ENCODE peak calls at places on chromosomes 5 and 9, in six cellular contexts. J is suprapubic skin, S is lower lobe of right lung, A is fibroblast of the aortic adventitia, Q is cardiac muscle cell, I is foreskin fibroblast. F is an unnamed sample.

GRCh38 chr5:20601678-20602100 is 613.7 kb upstream of the CDH18 start:
- DNase-seq in J (no peak), S (no peak), A (peak), Q (no peak), I (no peak), F (no peak)

GRCh38 chr9:98101868-98102273 is 17.2 kb downstream of the TRIM14 start:
- DNase-seq in J (peak), S (peak), A (no peak), Q (no peak), I (no peak), F (no peak)

GRCh38 chr9:110252509-110253139 is 3.7 kb downstream of the TXN start:
- DNase-seq in J (no peak), S (peak), A (no peak), Q (no peak), I (no peak), F (no peak)

GRCh38 chr9:108727580-108728056 is 128.2 kb downstream of the ACTL7B start:
- DNase-seq in J (no peak), S (no peak), A (peak), Q (peak), I (no peak), F (no peak)

GRCh38 chr5:36877667-36878420 is 1.3 kb downstream of the NIPBL start:
- DNase-seq in J (no peak), S (no peak), A (peak), Q (peak), I (peak), F (no peak)

GRCh38 chr5:140136624-140137023 is 10.9 kb downstream of the IGIP start:
- DNase-seq in J (no peak), S (no peak), A (no peak), Q (no peak), I (no peak), F (no peak)

GRCh38 chr9:21964925-21965385 is 29.2 kb downstream of the CDKN2A start:
- DNase-seq in J (no peak), S (no peak), A (peak), Q (no peak), I (no peak), F (peak)

GRCh38 chr9:121357011-121357410 is 13.0 kb downstream of the STOM start:
- DNase-seq in J (no peak), S (no peak), A (no peak), Q (no peak), I (no peak), F (no peak)

GRCh38 chr5:91598216-91598615 is 215.1 kb upstream of the ARRDC3 start:
- DNase-seq in J (no peak), S (no peak), A (no peak), Q (no peak), I (no peak), F (no peak)

GRCh38 chr9:78235296-78235770 is 542 bp upstream of the CEP78 start:
- DNase-seq in J (no peak), S (no peak), A (peak), Q (no peak), I (no peak), F (no peak)

GRCh38 chr9:81182421-81182820 is 506.9 kb downstream of the TLE1 start:
- DNase-seq in J (no peak), S (no peak), A (peak), Q (no peak), I (peak), F (no peak)

GRCh38 chr9:114852050-114852594 is 46.3 kb upstream of the TNFSF15 start:
- DNase-seq in J (no peak), S (peak), A (peak), Q (no peak), I (peak), F (no peak)

GRCh38 chr5:143862260-143862659 is 50.3 kb downstream of the HMHB1 start:
- DNase-seq in J (no peak), S (no peak), A (no peak), Q (no peak), I (no peak), F (no peak)

GRCh38 chr5:167899490-167899889 is 392.0 kb upstream of the WWC1 start:
- DNase-seq in J (no peak), S (no peak), A (no peak), Q (no peak), I (no peak), F (no peak)

GRCh38 chr5:61674403-61674802 is 342.3 kb downstream of the ZSWIM6 start:
- DNase-seq in J (no peak), S (no peak), A (no peak), Q (no peak), I (no peak), F (no peak)

GRCh38 chr5:132677191-132677590 is 3.4 kb downstream of the IL4 start:
- DNase-seq in J (no peak), S (peak), A (peak), Q (peak), I (peak), F (peak)

GRCh38 chr9:33510264-33511183 is 13.5 kb upstream of the ANKRD18B start:
- DNase-seq in J (peak), S (peak), A (peak), Q (peak), I (peak), F (peak)

GRCh38 chr5:170313344-170313743 is 15.8 kb upstream of the LCP2 start:
- DNase-seq in J (no peak), S (no peak), A (no peak), Q (no peak), I (no peak), F (no peak)

GRCh38 chr5:56183507-56183906 is 49.6 kb downstream of the ANKRD55 start:
- DNase-seq in J (no peak), S (no peak), A (peak), Q (no peak), I (peak), F (no peak)

GRCh38 chr9:93122721-93123221 is 11.3 kb downstream of the NINJ1 start:
- DNase-seq in J (peak), S (peak), A (no peak), Q (no peak), I (no peak), F (peak)

GRCh38 chr5:62486672-62487071 is 74.1 kb downstream of the IPO11 start:
- DNase-seq in J (no peak), S (no peak), A (no peak), Q (no peak), I (no peak), F (no peak)

GRCh38 chr5:88792144-88792840 is 90.7 kb downstream of the MEF2C start:
- DNase-seq in J (no peak), S (no peak), A (no peak), Q (no peak), I (peak), F (no peak)

GRCh38 chr9:137475666-137476065 is 16.5 kb upstream of the NSMF start:
- DNase-seq in J (no peak), S (no peak), A (no peak), Q (no peak), I (no peak), F (no peak)

GRCh38 chr5:72159501-72159911 is 52.2 kb downstream of the MAP1B start:
- DNase-seq in J (no peak), S (no peak), A (no peak), Q (no peak), I (no peak), F (no peak)

GRCh38 chr5:61805101-61805500 is 473.0 kb downstream of the ZSWIM6 start:
- DNase-seq in J (no peak), S (no peak), A (peak), Q (no peak), I (peak), F (no peak)

GRCh38 chr5:78908173-78908901 is 76.8 kb downstream of the ARSB start:
- DNase-seq in J (no peak), S (peak), A (peak), Q (peak), I (peak), F (peak)

GRCh38 chr9:2465921-2466460 is 155.6 kb upstream of the VLDLR start:
- DNase-seq in J (no peak), S (no peak), A (no peak), Q (peak), I (peak), F (no peak)

GRCh38 chr5:76542887-76543690 is 80.1 kb downstream of the F2RL2 start:
- DNase-seq in J (no peak), S (peak), A (no peak), Q (no peak), I (no peak), F (no peak)

GRCh38 chr9:131214457-131214856 is 61.9 kb downstream of the FAM78A start:
- DNase-seq in J (no peak), S (no peak), A (peak), Q (no peak), I (peak), F (no peak)

GRCh38 chr5:160651682-160652645 is 200.0 kb downstream of the ATP10B start:
- DNase-seq in J (no peak), S (no peak), A (no peak), Q (no peak), I (no peak), F (no peak)

GRCh38 chr5:38866362-38867070 is 20.7 kb downstream of the OSMR start:
- DNase-seq in J (no peak), S (no peak), A (no peak), Q (no peak), I (no peak), F (no peak)

GRCh38 chr5:138979684-138980275 is 104.6 kb upstream of the LRRTM2 start:
- DNase-seq in J (no peak), S (no peak), A (no peak), Q (no peak), I (no peak), F (no peak)

GRCh38 chr5:178441486-178442270 is 148.5 kb downstream of the COL23A1 start:
- DNase-seq in J (peak), S (no peak), A (no peak), Q (no peak), I (no peak), F (no peak)

GRCh38 chr5:132765311-132766019 is 11.6 kb downstream of the SEPTIN8 start:
- DNase-seq in J (no peak), S (no peak), A (no peak), Q (no peak), I (no peak), F (no peak)

GRCh38 chr5:138668451-138668850 is 84.8 kb upstream of the CTNNA1 start:
- DNase-seq in J (no peak), S (no peak), A (no peak), Q (peak), I (no peak), F (no peak)

GRCh38 chr5:54722846-54723433 is 205.4 kb downstream of the SNX18 start:
- DNase-seq in J (no peak), S (no peak), A (no peak), Q (no peak), I (peak), F (no peak)

GRCh38 chr9:130179508-130179907 is 7.3 kb downstream of the NCS1 start:
- DNase-seq in J (no peak), S (no peak), A (no peak), Q (no peak), I (no peak), F (no peak)

GRCh38 chr9:124139001-124139400 is 118.7 kb upstream of the NEK6 start:
- DNase-seq in J (no peak), S (no peak), A (peak), Q (no peak), I (peak), F (no peak)

DNA sequence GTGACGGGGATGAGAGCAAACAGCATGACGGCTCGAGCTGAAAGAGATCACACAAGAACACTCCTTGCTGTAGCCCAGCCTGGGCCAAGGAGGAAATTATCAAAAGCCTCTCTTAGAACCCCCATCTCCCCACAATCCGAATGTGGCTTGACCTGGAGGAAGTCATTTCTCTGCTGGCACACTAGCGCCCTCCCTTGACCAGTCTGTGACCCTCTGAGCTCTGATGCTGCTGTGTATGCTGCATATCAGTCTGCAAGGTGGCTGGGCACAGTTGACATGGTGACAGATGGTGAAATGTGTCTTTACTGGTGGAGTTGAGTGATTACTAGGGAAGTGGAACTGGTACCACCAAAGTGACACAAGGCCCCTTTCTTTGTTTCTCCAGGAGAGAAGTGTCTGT is 3.3 kb downstream of the SLC46A2 start:
- DNase-seq in J (no peak), S (peak), A (no peak), Q (no peak), I (no peak), F (no peak)
- TF ChIP-seq CTCF in J (no peak), S (peak), A (no peak), Q (peak), I (no peak), F (peak)

GRCh38 chr9:136316271-136316751 is 11.0 kb upstream of the GPSM1 start:
- DNase-seq in J (no peak), S (no peak), A (no peak), Q (no peak), I (no peak), F (no peak)
- TF ChIP-seq CTCF in J (no peak), S (no peak), A (no peak), Q (no peak), I (no peak), F (no peak)

GRCh38 chr5:122101636-122102285 is 23.7 kb upstream of the LOX start:
- DNase-seq in J (no peak), S (no peak), A (peak), Q (peak), I (no peak), F (no peak)
- TF ChIP-seq CTCF in J (peak), S (peak), A (peak), Q (peak), I (peak), F (peak)

GRCh38 chr5:129053438-129053837 is 41.1 kb upstream of the ISOC1 start:
- DNase-seq in J (no peak), S (no peak), A (no peak), Q (no peak), I (no peak), F (no peak)
- TF ChIP-seq CTCF in J (no peak), S (no peak), A (no peak), Q (no peak), I (no peak), F (peak)

GRCh38 chr5:28014779-28015178 is 976.4 kb upstream of the CDH9 start:
- DNase-seq in J (no peak), S (no peak), A (peak), Q (no peak), I (no peak), F (no peak)
- TF ChIP-seq CTCF in J (no peak), S (no peak), A (peak), Q (peak), I (no peak), F (peak)

GRCh38 chr5:58335518-58335917 is 124.4 kb downstream of the PLK2 start:
- DNase-seq in J (no peak), S (no peak), A (no peak), Q (no peak), I (no peak), F (no peak)
- TF ChIP-seq CTCF in J (no peak), S (no peak), A (peak), Q (no peak), I (peak), F (no peak)

GRCh38 chr9:90881648-90882047 is 80.0 kb downstream of the SYK start:
- DNase-seq in J (no peak), S (no peak), A (no peak), Q (no peak), I (no peak), F (no peak)

GRCh38 chr9:90874194-90874593 is 72.6 kb downstream of the SYK start:
- DNase-seq in J (no peak), S (no peak), A (no peak), Q (no peak), I (no peak), F (no peak)

GRCh38 chr9:90880066-90880465 is 78.4 kb downstream of the SYK start:
- DNase-seq in J (no peak), S (no peak), A (no peak), Q (no peak), I (no peak), F (no peak)

GRCh38 chr9:90880669-90881068 is 79.0 kb downstream of the SYK start:
- DNase-seq in J (no peak), S (no peak), A (no peak), Q (no peak), I (no peak), F (no peak)

DNA sequence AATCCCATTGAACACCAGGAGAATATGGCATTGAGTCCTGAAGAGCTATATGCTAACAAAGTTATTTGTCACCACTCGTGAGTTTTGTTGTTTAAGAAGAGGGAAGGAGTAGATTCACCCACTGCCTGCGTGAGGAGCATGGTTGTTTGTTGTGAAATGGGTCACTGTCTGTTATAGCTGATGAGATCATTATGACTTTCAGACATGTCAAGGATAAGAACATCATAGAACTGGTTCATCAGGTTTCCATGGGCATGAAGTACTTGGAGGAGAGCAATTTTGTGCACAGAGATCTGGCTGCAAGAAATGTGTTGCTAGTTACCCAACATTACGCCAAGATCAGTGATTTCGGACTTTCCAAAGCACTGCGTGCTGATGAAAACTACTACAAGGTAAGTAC is 76.9 kb downstream of the SYK start:
- DNase-seq in J (no peak), S (no peak), A (no peak), Q (no peak), I (no peak), F (no peak)
- TF ChIP-seq CTCF in J (no peak), S (no peak), A (no peak), Q (no peak), I (no peak), F (no peak)

DNA sequence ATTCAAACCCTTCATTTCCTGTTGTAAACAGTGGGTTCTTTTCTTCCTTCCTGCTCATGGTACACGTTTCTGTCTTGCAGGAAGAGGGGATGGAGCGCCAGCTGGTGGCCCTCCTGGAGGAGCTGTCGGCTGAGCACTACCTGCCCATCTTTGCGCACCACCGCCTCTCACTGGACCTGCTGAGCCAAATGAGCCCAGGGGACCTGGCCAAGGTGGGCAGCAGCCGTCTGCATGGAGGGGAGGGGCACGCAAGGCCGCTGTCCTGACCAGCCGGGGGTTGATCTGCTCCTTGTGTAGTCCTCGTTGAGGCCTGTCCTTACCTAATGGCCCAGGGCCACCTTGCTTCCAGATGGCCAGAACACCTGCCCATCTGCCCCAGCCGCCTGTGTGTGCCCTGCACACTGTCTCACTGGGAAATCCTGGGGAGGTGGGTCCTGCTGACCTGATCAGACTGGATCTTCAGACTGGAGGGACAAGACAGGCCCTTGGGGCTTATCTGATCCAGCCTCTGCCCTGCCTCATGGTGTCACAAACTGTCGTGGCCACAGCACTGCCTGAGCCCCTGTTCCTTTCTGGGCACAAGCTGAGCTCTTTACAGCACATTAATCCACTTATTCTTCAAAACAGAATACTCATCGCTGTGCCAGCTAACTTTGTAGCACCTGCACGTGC is 44.7 kb downstream of the LRSAM1 start:
- DNase-seq in J (no peak), S (no peak), A (no peak), Q (no peak), I (no peak), F (no peak)
- TF ChIP-seq CTCF in J (no peak), S (no peak), A (no peak), Q (no peak), I (no peak), F (no peak)

DNA sequence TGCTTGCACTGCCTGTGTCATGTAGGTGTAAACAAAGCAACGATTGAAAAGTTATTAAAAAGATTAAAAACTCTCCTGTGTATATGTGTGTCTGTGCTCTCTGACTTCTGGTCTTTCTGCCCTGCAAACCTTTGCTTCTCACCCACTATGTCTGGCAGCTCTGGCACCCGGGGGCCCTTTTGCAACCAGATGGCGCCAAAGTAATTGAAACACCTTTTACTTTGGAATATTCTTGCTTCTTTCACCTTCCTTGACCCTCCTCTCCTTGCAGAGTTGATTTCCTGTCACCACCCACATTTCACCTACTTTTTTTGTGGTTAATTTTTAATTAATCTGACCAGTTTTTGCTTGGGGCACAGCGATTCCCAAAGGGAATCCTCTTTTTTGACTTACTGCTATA is 275.5 kb downstream of the ARHGEF28 start:
- DNase-seq in J (no peak), S (no peak), A (no peak), Q (peak), I (no peak), F (no peak)
- TF ChIP-seq CTCF in J (no peak), S (no peak), A (peak), Q (no peak), I (no peak), F (no peak)